ENCODE peak calls at places on chromosome 15, in six cellular contexts. U is body of pancreas, O is neural progenitor cell, K is SJCRH30, A is stomach, E is tibial nerve. V is an unnamed sample. For H3K4me1 and H3K9me3, the result is how much of the 10 kb centered on the place peaks cover.

GRCh38 chr15:81407679-81408078 is 33.7 kb upstream of the TMC3 start:
- DNase-seq in A (no peak), E (no peak), O (no peak), U (no peak), K (no peak), V (no peak)

GRCh38 chr15:55372701-55373440 is 35.3 kb downstream of the CCPG1 start:
- DNase-seq in K (no peak), O (no peak), E (no peak), A (no peak), U (no peak), V (no peak)

GRCh38 chr15:78640840-78641733 is at the start of gene CHRNB4:
- DNase-seq in O (peak), A (no peak), K (peak), U (no peak), E (no peak), V (peak)

GRCh38 chr15:24955549-24955929 is 752 bp downstream of the SNRPN start:
- DNase-seq in A (no peak), K (no peak), E (no peak), U (peak), O (peak), V (peak)

GRCh38 chr15:84816694-84817460 is at the start of gene ALPK3:
- DNase-seq in K (peak), O (peak), A (peak), U (peak), E (no peak), V (no peak)

GRCh38 chr15:47326506-47326905 is 390.8 kb upstream of the SEMA6D start:
- DNase-seq in U (no peak), E (no peak), A (no peak), O (no peak), K (no peak), V (no peak)

GRCh38 chr15:79090487-79091203 is at the start of gene RASGRF1:
- DNase-seq in A (no peak), E (no peak), U (no peak), O (peak), K (no peak), V (peak)

GRCh38 chr15:51737538-51738305 is at the start of gene LYSMD2:
- DNase-seq in U (peak), K (peak), E (peak), A (peak), O (peak), V (peak)

GRCh38 chr15:32838820-32839219 is 121.0 kb downstream of the GREM1 start:
- DNase-seq in U (no peak), O (no peak), K (no peak), A (no peak), E (no peak), V (no peak)

GRCh38 chr15:80989518-80990478 is at the start of gene MESD:
- DNase-seq in O (peak), A (peak), E (peak), U (peak), K (peak), V (peak)

GRCh38 chr15:78162038-78162437 is 12.9 kb downstream of the IDH3A start:
- DNase-seq in U (no peak), E (no peak), K (no peak), O (no peak), A (no peak), V (no peak)

GRCh38 chr15:33533197-33533596 is 222.4 kb downstream of the RYR3 start:
- DNase-seq in E (no peak), A (no peak), K (no peak), U (no peak), O (no peak), V (no peak)

GRCh38 chr15:51634591-51635198 is 12.1 kb upstream of the DMXL2 start:
- DNase-seq in E (no peak), O (no peak), K (no peak), A (no peak), U (no peak), V (no peak)

GRCh38 chr15:90774731-90775521 is 57.8 kb downstream of the BLM start:
- DNase-seq in O (no peak), K (no peak), U (no peak), A (no peak), E (no peak), V (no peak)

GRCh38 chr15:83837946-83838571 is 184.1 kb downstream of the ADAMTSL3 start:
- DNase-seq in O (peak), E (no peak), K (peak), A (peak), U (peak), V (peak)

GRCh38 chr15:41932101-41932500 is 38.2 kb upstream of the SPTBN5 start:
- DNase-seq in O (no peak), K (no peak), A (no peak), U (no peak), E (no peak), V (no peak)

GRCh38 chr15:57367556-57367955 is 8.7 kb upstream of the CGNL1 start:
- DNase-seq in U (no peak), O (no peak), A (no peak), E (no peak), K (no peak), V (no peak)

GRCh38 chr15:71707230-71708051 is 102.9 kb upstream of the NR2E3 start:
- DNase-seq in U (no peak), O (peak), E (no peak), A (no peak), K (no peak), V (no peak)

GRCh38 chr15:26879770-26880169 is 12.9 kb downstream of the GABRA5 start:
- DNase-seq in E (no peak), U (no peak), A (no peak), O (no peak), K (no peak), V (no peak)

GRCh38 chr15:24696855-24697254 is 21.3 kb downstream of the NPAP1 start:
- DNase-seq in U (no peak), E (no peak), O (peak), K (no peak), A (no peak), V (no peak)

GRCh38 chr15:85530079-85530478 is 149.7 kb downstream of the AKAP13 start:
- DNase-seq in E (no peak), K (no peak), A (no peak), U (no peak), O (no peak), V (no peak)

GRCh38 chr15:30872341-30872748 is 31.4 kb upstream of the FAN1 start:
- DNase-seq in U (no peak), O (no peak), A (no peak), K (peak), E (no peak), V (no peak)

GRCh38 chr15:30904812-30905211 is 1.1 kb downstream of the FAN1 start:
- DNase-seq in O (no peak), U (no peak), K (no peak), A (no peak), E (no peak), V (no peak)

GRCh38 chr15:87850916-87851315 is 405.6 kb downstream of the NTRK3 start:
- DNase-seq in A (no peak), E (no peak), K (no peak), O (no peak), U (no peak), V (no peak)

GRCh38 chr15:64753419-64754185 is 21.8 kb downstream of the RBPMS2 start:
- DNase-seq in E (no peak), O (no peak), K (no peak), U (no peak), A (no peak), V (no peak)

GRCh38 chr15:73955851-73956250 is 29.6 kb downstream of the LOXL1 start:
- DNase-seq in K (no peak), E (no peak), A (no peak), U (no peak), O (no peak), V (no peak)

GRCh38 chr15:77398927-77399326 is 21.0 kb downstream of the PEAK1 start:
- DNase-seq in K (no peak), O (no peak), E (no peak), U (no peak), A (no peak), V (no peak)

GRCh38 chr15:31606261-31606669 is 279.6 kb downstream of the KLF13 start:
- DNase-seq in A (no peak), K (no peak), U (no peak), O (no peak), E (no peak), V (no peak)

GRCh38 chr15:32888221-32888761 is 170.5 kb downstream of the GREM1 start:
- DNase-seq in A (no peak), K (no peak), O (no peak), U (no peak), E (no peak), V (no peak)

GRCh38 chr15:51322622-51323296 is 15.6 kb downstream of the CYP19A1 start:
- DNase-seq in K (no peak), U (peak), A (peak), O (no peak), E (peak), V (no peak)

GRCh38 chr15:40441736-40442531 is 1.2 kb downstream of the BAHD1 start:
- DNase-seq in O (peak), K (no peak), E (no peak), U (no peak), A (no peak), V (peak)

GRCh38 chr15:23067416-23067815 is 28.0 kb upstream of the TUBGCP5 start:
- DNase-seq in E (no peak), A (no peak), K (no peak), O (no peak), U (no peak), V (no peak)

GRCh38 chr15:56892651-56893348 is 25.6 kb upstream of the TCF12 start:
- DNase-seq in O (no peak), E (no peak), A (no peak), K (no peak), U (no peak), V (no peak)

GRCh38 chr15:64851503-64851840 is 9.8 kb downstream of the PLEKHO2 start:
- DNase-seq in O (peak), E (peak), K (no peak), A (no peak), U (no peak), V (no peak)

GRCh38 chr15:92610101-92610520 is 45.5 kb downstream of the FAM174B start:
- DNase-seq in E (no peak), O (peak), K (no peak), A (no peak), U (no peak), V (no peak)

GRCh38 chr15:57340673-57341259 is 35.5 kb upstream of the CGNL1 start:
- DNase-seq in A (peak), U (peak), O (peak), E (peak), K (peak), V (peak)

GRCh38 chr15:80669599-80670273 is 25.4 kb upstream of the ABHD17C start:
- DNase-seq in E (no peak), A (no peak), U (no peak), O (no peak), K (no peak), V (no peak)

GRCh38 chr15:74525946-74526345 is 15.1 kb upstream of the ARID3B start:
- DNase-seq in K (no peak), A (no peak), U (no peak), E (no peak), O (no peak), V (no peak)

GRCh38 chr15:63231206-63231605 is 41.8 kb downstream of the RAB8B start:
- DNase-seq in A (no peak), O (no peak), K (no peak), U (no peak), E (no peak), V (no peak)

GRCh38 chr15:63226966-63227401 is 37.6 kb downstream of the RAB8B start:
- DNase-seq in E (no peak), A (no peak), K (no peak), U (no peak), O (no peak), V (no peak)

GRCh38 chr15:63223463-63223862 is 34.1 kb downstream of the RAB8B start:
- DNase-seq in E (no peak), K (no peak), A (no peak), U (no peak), O (no peak), V (no peak)

GRCh38 chr15:63227689-63228088 is 38.3 kb downstream of the RAB8B start:
- DNase-seq in K (no peak), U (no peak), O (no peak), E (no peak), A (no peak), V (no peak)

DNA sequence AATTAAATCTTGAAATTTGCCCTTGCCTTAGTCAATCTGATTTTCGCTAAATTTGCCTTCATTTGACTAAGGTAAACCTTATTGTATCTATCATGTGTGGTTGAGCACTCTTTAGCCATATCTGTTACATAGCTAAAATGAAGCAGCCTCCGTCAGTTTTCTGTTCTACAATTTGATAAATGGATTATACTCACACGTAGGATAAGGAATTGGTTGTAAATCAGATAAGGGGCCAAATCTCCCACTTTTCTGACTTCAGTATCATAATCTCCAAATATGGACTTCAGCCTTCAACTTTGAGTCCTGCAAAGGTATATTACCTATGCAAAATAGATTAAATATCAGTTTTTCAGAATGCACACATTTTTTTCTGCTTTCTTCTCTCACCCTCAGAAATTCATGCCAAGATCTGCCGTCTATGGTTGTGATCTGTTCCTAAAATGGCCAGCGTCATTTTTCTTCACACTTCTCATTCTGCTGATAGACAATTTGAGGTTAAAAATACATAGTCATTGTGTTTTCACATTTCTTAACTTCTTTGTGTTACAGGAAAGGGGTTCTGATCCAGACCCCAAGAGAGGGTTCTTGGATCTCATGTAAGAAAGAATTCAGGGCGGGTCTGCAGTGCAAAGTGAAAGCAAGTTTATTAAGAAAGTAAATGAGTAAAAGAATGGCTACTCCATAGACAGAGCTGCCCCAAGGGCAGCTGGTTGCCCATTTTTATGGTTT is 36.9 kb downstream of the RAB8B start:
- DNase-seq in U (no peak), O (no peak), A (no peak), K (no peak), E (no peak), V (no peak)
- H3K4me1 ChIP-seq in U (under half), O (under half), A (under half), K (under half), E (under half), V (under half)

GRCh38 chr15:37109151-37109912 is 9.0 kb upstream of the MEIS2 start:
- DNase-seq in O (peak), A (no peak), U (no peak), E (no peak), K (no peak), V (no peak)

GRCh38 chr15:37108725-37109124 is 8.4 kb upstream of the MEIS2 start:
- DNase-seq in A (no peak), O (no peak), U (no peak), K (no peak), E (no peak), V (no peak)

GRCh38 chr15:37106490-37107001 is 6.2 kb upstream of the MEIS2 start:
- DNase-seq in K (no peak), U (no peak), E (peak), O (peak), A (no peak), V (peak)

GRCh38 chr15:37107071-37107753 is 6.9 kb upstream of the MEIS2 start:
- DNase-seq in E (no peak), U (no peak), O (no peak), K (no peak), A (no peak), V (no peak)

DNA sequence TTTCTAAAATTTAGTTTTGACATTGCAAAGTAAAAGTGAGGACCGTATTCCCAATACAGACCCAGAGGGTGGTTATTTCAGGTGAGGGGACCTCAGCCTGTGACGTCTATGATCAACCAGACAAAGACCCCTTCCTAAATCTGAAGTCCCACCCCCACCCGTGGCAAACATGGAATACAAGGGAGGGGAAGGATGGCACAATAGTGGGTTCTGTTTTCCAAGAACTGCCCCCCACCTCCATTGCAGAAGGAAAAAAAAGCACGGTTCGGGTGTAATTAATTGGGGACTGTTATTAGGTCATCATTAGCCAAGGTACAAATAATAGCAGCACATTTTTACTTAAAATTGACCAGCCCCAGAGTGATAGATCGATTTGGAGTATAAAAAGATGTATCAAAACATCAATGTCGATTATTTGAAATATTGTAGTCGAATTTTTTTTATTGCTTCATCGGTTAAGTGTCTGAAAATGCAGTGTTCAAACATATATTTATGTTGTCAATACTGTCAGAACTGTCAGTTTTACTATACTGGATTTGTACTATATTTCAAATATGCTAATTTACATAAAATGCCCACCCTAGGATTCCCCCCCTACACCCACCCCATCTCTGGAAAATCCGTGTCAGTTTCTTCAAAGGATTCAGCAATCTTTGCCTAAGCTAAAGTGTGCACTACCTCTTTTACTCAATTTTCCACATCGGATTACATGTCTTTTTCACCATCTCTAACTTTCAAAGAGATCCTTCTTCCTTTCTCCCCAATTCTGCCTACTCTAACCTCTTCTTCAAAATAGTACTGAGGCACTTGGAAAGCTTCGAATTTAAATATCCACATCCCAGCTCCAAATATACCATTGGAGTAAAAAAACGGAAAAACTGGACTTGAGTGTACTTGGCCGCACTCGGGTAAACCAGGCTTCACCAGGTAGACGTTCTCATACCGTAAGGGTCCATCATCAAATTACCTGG is 7.7 kb upstream of the MEIS2 start:
- DNase-seq in K (no peak), U (no peak), E (no peak), O (no peak), A (no peak), V (no peak)
- H3K4me3 ChIP-seq in K (no peak), U (no peak), E (no peak), O (peak), A (no peak), V (peak)

GRCh38 chr15:58584789-58585461 is 153.1 kb downstream of the LIPC start:
- DNase-seq in A (no peak), E (no peak), U (no peak), K (no peak), O (no peak), V (no peak)

GRCh38 chr15:58583171-58583908 is 151.5 kb downstream of the LIPC start:
- DNase-seq in O (no peak), A (no peak), U (no peak), E (no peak), K (no peak), V (no peak)

GRCh38 chr15:58585668-58586461 is 154.1 kb downstream of the LIPC start:
- DNase-seq in A (no peak), O (no peak), U (no peak), E (no peak), K (no peak), V (no peak)

GRCh38 chr15:58587481-58587880 is 155.7 kb downstream of the LIPC start:
- DNase-seq in A (no peak), O (no peak), E (no peak), U (no peak), K (no peak), V (no peak)

GRCh38 chr15:58582150-58582549 is 150.4 kb downstream of the LIPC start:
- DNase-seq in E (no peak), K (no peak), A (no peak), O (no peak), U (no peak), V (no peak)
- H3K9me3 ChIP-seq in E (under half), K (under half), A (under half), O (under half), U (under half), V (under half)

GRCh38 chr15:67110400-67110799 is 45.0 kb downstream of the SMAD3 start:
- DNase-seq in E (no peak), U (no peak), A (no peak), O (no peak), K (no peak), V (no peak)
- H3K4me1 ChIP-seq in E (half or more), U (half or more), A (half or more), O (under half), K (under half), V (under half)

GRCh38 chr15:95715116-95715888 is 615.2 kb upstream of the NR2F2 start:
- DNase-seq in E (no peak), K (no peak), A (no peak), U (no peak), O (no peak), V (no peak)
- H3K4me3 ChIP-seq in E (no peak), K (no peak), A (no peak), U (no peak), O (no peak), V (no peak)

GRCh38 chr15:100226107-100226506 is 115.7 kb downstream of the ADAMTS17 start:
- DNase-seq in A (no peak), K (no peak), O (no peak), E (no peak), U (no peak), V (no peak)
- H3K9me3 ChIP-seq in A (under half), K (under half), O (under half), E (under half), U (under half), V (under half)